ENCODE peak calls at places on chromosome X, in four cellular contexts. H, J, U and K are unnamed samples.

GRCh38 chrX:8724176-8724757 is 7.7 kb downstream of the ANOS1 start:
- DNase-seq in H (no peak), U (no peak), J (no peak), K (no peak)

GRCh38 chrX:115560211-115560977 is 580 bp upstream of the PLS3 start:
- DNase-seq in H (no peak), U (peak), J (no peak), K (peak)

GRCh38 chrX:12344954-12345353 is 206.7 kb downstream of the FRMPD4 start:
- DNase-seq in H (no peak), J (no peak), U (no peak), K (no peak)

GRCh38 chrX:2502120-2502667 is 1.4 kb upstream of the DHRSX start:
- DNase-seq in J (peak), H (no peak), U (no peak), K (no peak)

GRCh38 chrX:80181079-80181478 is 166.5 kb downstream of the TBX22 start:
- DNase-seq in H (no peak), J (no peak), U (no peak), K (no peak)

GRCh38 chrX:39767446-39767845 is 330.3 kb downstream of the BCOR start:
- DNase-seq in J (no peak), H (no peak), U (no peak), K (no peak)

GRCh38 chrX:126030021-126030420 is 136.1 kb downstream of the DCAF12L2 start:
- DNase-seq in H (no peak), J (no peak), U (no peak), K (no peak)

GRCh38 chrX:48482526-48482925 is 6.5 kb downstream of the FTSJ1 start:
- DNase-seq in J (no peak), U (no peak), H (no peak), K (no peak)

GRCh38 chrX:145609951-145610511 is 207.6 kb upstream of the SLITRK2 start:
- DNase-seq in H (no peak), J (no peak), U (peak), K (no peak)

GRCh38 chrX:97267916-97268680 is 384.4 kb downstream of the RPA4 start:
- DNase-seq in J (no peak), H (no peak), U (no peak), K (peak)

GRCh38 chrX:151726751-151727150 is 7.8 kb upstream of the CNGA2 start:
- DNase-seq in U (no peak), H (no peak), J (no peak), K (no peak)

GRCh38 chrX:31316340-31316991 is 244.6 kb upstream of the FTHL17 start:
- DNase-seq in J (no peak), U (no peak), H (no peak), K (peak)